ENCODE peak calls at places on chromosomes 13 and 19, in six cellular contexts. Y, J, V, U, G and K are unnamed samples.
A peak's percentile ranks its signal among the peaks of the same experiment; 100 is the strongest.

GRCh38 chr13:60482012-60482411 is 85.0 kb downstream of the TDRD3 start:
- DNase-seq in V (no peak), J (no peak), G (no peak), Y (no peak), U (no peak), K (peak; percentile 7)

GRCh38 chr13:110006304-110006703 is 219.9 kb upstream of the IRS2 start:
- DNase-seq in Y (no peak), U (no peak), J (no peak), G (no peak), V (no peak), K (no peak)

GRCh38 chr19:35251456-35251855 is 2.7 kb downstream of the LSR start:
- DNase-seq in Y (no peak), U (no peak), V (no peak), J (no peak), G (peak; percentile 13), K (no peak)

GRCh38 chr13:41693434-41693833 is 236.1 kb downstream of the RGCC start:
- DNase-seq in V (no peak), Y (no peak), J (no peak), G (no peak), U (no peak), K (no peak)

GRCh38 chr19:17751103-17751911 is at the start of gene FCHO1:
- DNase-seq in G (peak; percentile 58), U (peak; percentile 92), Y (peak; percentile 75), J (peak; percentile 72), V (no peak), K (peak; percentile 95)

GRCh38 chr19:55623130-55623868 is 1.1 kb downstream of the ZNF784 start:
- DNase-seq in V (no peak), G (no peak), J (no peak), Y (no peak), U (no peak), K (no peak)

GRCh38 chr13:44763604-44764311 is 187.6 kb upstream of the TSC22D1 start:
- DNase-seq in U (no peak), G (no peak), Y (peak; percentile 19), V (no peak), J (peak; percentile 68), K (no peak)

GRCh38 chr19:49912965-49913685 is 15.9 kb upstream of the ATF5 start:
- DNase-seq in U (no peak), J (no peak), V (no peak), G (no peak), Y (no peak), K (no peak)

GRCh38 chr13:80342541-80343371 is 1.8 kb upstream of the SPRY2 start:
- DNase-seq in U (peak; percentile 83), G (peak; percentile 89), J (peak; percentile 93), V (peak; percentile 52), Y (peak; percentile 79), K (peak; percentile 69)

GRCh38 chr19:12610540-12611360 is at the start of the genes ZNF490 and ZNF791:
- DNase-seq in V (peak; percentile 97), Y (peak; percentile 97), U (peak; percentile 95), G (peak; percentile 100), J (peak; percentile 96), K (peak; percentile 99)
- TF ChIP-seq CTCF in V (no peak), Y (no peak), U (no peak), G (no peak), J (peak; percentile 19), K (no peak)

DNA sequence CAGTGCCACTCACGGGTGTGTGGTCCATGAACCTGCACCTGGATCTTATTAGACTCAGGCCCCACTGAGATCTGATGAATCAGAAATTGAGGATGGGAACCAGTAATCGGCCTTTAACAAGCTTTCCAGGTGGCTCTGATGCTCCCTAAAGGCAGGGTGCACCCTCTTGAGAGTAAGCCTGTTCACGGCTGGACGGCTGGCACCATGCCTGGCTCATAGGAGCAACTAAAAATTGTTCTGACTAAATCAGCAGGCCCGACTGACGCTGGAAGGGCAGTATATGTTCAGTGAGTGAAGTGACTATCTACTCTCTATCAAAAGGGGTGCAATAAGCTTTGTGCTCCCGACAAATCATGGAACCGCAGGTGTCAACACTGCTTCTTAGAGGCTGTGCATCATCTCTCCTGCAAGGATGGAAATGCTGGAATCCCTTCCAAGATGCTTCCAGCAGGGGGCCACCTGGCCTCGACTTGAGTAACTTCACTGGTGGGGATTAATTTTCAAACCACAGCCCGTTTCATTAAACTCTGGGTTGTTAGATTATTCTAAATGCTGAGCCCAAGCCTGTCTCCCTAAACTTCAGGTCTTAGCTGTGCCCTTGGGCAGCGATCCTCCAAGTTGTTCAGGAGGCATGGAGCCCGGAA is 28.4 kb downstream of the TMTC4 start:
- DNase-seq in Y (no peak), V (no peak), U (no peak), G (no peak), J (no peak), K (peak; percentile 6)
- TF ChIP-seq CTCF in Y (no peak), V (no peak), U (no peak), G (no peak), J (no peak), K (no peak)

GRCh38 chr19:54179921-54180452 is 7.0 kb upstream of the TMC4 start:
- DNase-seq in Y (no peak), U (peak; percentile 24), G (peak; percentile 75), J (peak; percentile 78), V (no peak), K (no peak)
- TF ChIP-seq CTCF in Y (no peak), U (no peak), G (peak; percentile 41), J (peak; percentile 24), V (no peak), K (no peak)

DNA sequence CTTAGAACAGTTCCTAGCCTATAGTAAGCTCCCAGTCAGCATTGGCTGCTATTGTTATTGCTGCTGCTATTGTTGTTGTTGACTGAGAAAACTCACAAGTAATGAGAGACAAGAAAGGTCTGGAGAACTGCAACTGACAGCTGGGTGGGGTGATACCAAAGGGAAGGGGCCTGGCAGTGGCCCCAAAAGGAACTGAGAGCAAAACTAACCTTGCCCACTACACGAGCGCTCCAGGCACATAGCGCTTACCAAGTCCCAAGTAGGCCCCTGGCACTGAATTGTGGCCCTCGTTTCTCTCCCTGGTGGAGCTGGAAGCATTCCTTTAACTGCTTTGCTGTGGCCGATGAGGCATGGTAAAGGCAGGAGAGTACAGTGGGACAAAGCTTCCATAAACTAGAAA is 59.7 kb downstream of the KCTD12 start:
- DNase-seq in G (no peak), U (no peak), V (no peak), Y (no peak), J (no peak), K (no peak)
- TF ChIP-seq CTCF in G (no peak), U (no peak), V (no peak), Y (no peak), J (no peak), K (no peak)

DNA sequence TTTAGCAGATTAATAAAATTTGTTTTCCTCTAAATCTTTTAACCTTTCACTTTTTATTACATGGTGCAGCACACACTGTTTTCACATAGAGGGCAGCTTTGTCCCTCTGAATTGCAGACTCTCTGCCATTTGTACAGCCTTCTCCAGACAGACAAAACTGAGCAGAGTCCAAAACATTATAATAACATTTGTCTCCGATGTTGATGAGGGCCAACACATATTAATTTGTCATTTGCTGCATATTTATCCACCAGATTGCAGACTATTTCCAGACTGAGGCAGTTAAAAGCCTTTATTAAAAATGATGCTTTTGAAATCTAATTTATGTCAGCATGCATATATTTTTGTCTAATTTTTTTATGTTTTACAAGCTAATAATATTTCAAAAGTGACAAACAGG is 1251.9 kb upstream of the SLC10A2 start:
- DNase-seq in V (no peak), U (no peak), Y (no peak), G (no peak), J (no peak), K (no peak)
- TF ChIP-seq CTCF in V (no peak), U (no peak), Y (no peak), G (no peak), J (no peak), K (no peak)

GRCh38 chr19:53947624-53948023 is 15.1 kb upstream of the CACNG8 start:
- DNase-seq in V (no peak), G (no peak), J (no peak), U (no peak), Y (no peak), K (no peak)
- TF ChIP-seq CTCF in V (no peak), G (no peak), J (no peak), U (no peak), Y (peak; percentile 2), K (no peak)